ENCODE peak calls at places on chromosome 2, in nine cellular contexts. H is iPS-NIHi11, C is mesendoderm, E is GDM1, P is HTR-8/SVneo, I is coronary artery, A is EH, R is NCI-H460, D is hypothalamus. B is an unnamed sample.

GRCh38 chr2:6337123-6337830 is 528.4 kb downstream of the CMPK2 start:
- DNase-seq in H (no peak), D (no peak), A (no peak), P (no peak), C (no peak), R (no peak), E (no peak), I (no peak), B (no peak)

GRCh38 chr2:74548285-74548918 is 5.3 kb downstream of the LOXL3 start:
- DNase-seq in I (peak), A (no peak), E (no peak), H (no peak), C (no peak), P (peak), D (no peak), R (no peak), B (no peak)

GRCh38 chr2:150627526-150627925 is 140.1 kb upstream of the RND3 start:
- DNase-seq in A (peak), R (no peak), P (no peak), D (no peak), I (no peak), C (no peak), E (no peak), H (no peak), B (no peak)

GRCh38 chr2:222819722-222820333 is 41.0 kb upstream of the ACSL3 start:
- DNase-seq in C (no peak), R (no peak), A (peak), H (no peak), E (no peak), P (peak), D (no peak), I (no peak), B (no peak)

GRCh38 chr2:233387667-233388528 is 33.6 kb downstream of the DGKD start:
- DNase-seq in P (no peak), C (no peak), I (peak), R (peak), H (no peak), D (peak), E (no peak), A (peak), B (no peak)

GRCh38 chr2:227534714-227535113 is 62.8 kb downstream of the AGFG1 start:
- DNase-seq in C (no peak), E (no peak), D (no peak), P (no peak), I (no peak), H (no peak), R (no peak), A (no peak), B (no peak)

GRCh38 chr2:231494669-231495068 is 30.4 kb upstream of the NCL start:
- DNase-seq in I (no peak), C (no peak), E (no peak), R (no peak), H (no peak), D (no peak), P (no peak), A (no peak), B (no peak)

GRCh38 chr2:148794558-148794957 is 80.5 kb upstream of the KIF5C start:
- DNase-seq in C (no peak), A (peak), H (no peak), P (no peak), I (no peak), E (no peak), D (no peak), R (no peak), B (no peak)

GRCh38 chr2:20042531-20042930 is 8.9 kb downstream of the LAPTM4A start:
- DNase-seq in R (no peak), A (no peak), D (no peak), H (no peak), I (no peak), P (no peak), C (peak), E (no peak), B (no peak)

GRCh38 chr2:27839022-27839618 is 51.1 kb downstream of the RBKS start:
- DNase-seq in P (no peak), I (no peak), R (no peak), A (no peak), E (no peak), C (no peak), D (no peak), H (no peak), B (no peak)

GRCh38 chr2:225354281-225354774 is 45.2 kb upstream of the NYAP2 start:
- DNase-seq in D (no peak), P (peak), E (no peak), I (no peak), A (peak), R (no peak), H (peak), C (peak), B (no peak)

B was measured in LoVo.